ENCODE peak calls at places on chromosomes 4 and X, in nine cellular contexts. X is posterior cingulate gyrus, H is SK-N-DZ, A is testis, U is Daoy, K is GM20000, L is ovary, W is AG09319, F is NCI-H460. B is an unnamed sample.

GRCh38 chr4:84681488-84682274 is 98.8 kb downstream of the CDS1 start:
- DNase-seq in X (no peak), H (no peak), A (no peak), U (peak; percentile 23), K (no peak), L (no peak), W (peak; percentile 19), F (no peak), B (peak; percentile 68)

GRCh38 chrX:154096140-154097002 is 1.1 kb downstream of the MECP2 start:
- DNase-seq in X (no peak), H (peak; percentile 12), A (no peak), U (peak; percentile 9), K (peak; percentile 22), L (peak; percentile 42), W (no peak), F (no peak), B (peak; percentile 21)

GRCh38 chrX:155071694-155072215 is 447 bp downstream of the BRCC3 start:
- DNase-seq in X (no peak), H (peak; percentile 7), A (no peak), U (no peak), K (no peak), L (peak; percentile 32), W (no peak), F (no peak), B (no peak)

GRCh38 chr4:2063557-2064275 is 4.6 kb downstream of the NAT8L start:
- DNase-seq in X (peak; percentile 75), H (no peak), A (no peak), U (no peak), K (no peak), L (no peak), W (no peak), F (no peak), B (no peak)

GRCh38 chr4:71333960-71334951 is 4.6 kb upstream of the SLC4A4 start:
- DNase-seq in X (no peak), H (no peak), A (no peak), U (peak; percentile 4), K (no peak), L (no peak), W (no peak), F (no peak), B (no peak)

GRCh38 chr4:110104661-110105060 is 93.8 kb downstream of the ELOVL6 start:
- DNase-seq in X (no peak), H (peak; percentile 18), A (no peak), U (no peak), K (no peak), L (no peak), W (no peak), F (no peak), B (peak; percentile 52)

GRCh38 chrX:19704117-19704516 is 183.3 kb downstream of the SH3KBP1 start:
- DNase-seq in X (no peak), H (no peak), A (no peak), U (no peak), K (no peak), L (no peak), W (no peak), F (no peak), B (no peak)

GRCh38 chr4:85774489-85774888 is 299.5 kb downstream of the ARHGAP24 start:
- DNase-seq in X (no peak), H (peak; percentile 80), A (no peak), U (no peak), K (no peak), L (no peak), W (no peak), F (no peak), B (no peak)